ENCODE peak calls at places on chromosome 3, in seven cellular contexts. One of them, this sample, is unnamed.

GRCh38 chr3:48215876-48216275 is 7.4 kb upstream of the CAMP start:
- DNase-seq in H1: no peak
- DNase-seq in H9: no peak
- DNase-seq in IMR-90: no peak
- DNase-seq in mesenchymal stem cell: no peak
- DNase-seq in neuronal stem cell: no peak
- DNase-seq in trophoblast cell: no peak
- DNase-seq in this sample: no peak

GRCh38 chr3:140384028-140384771 is 293.7 kb upstream of the TRIM42 start:
- DNase-seq in H1: no peak
- DNase-seq in neuronal stem cell: no peak
- DNase-seq in mesenchymal stem cell: no peak
- DNase-seq in trophoblast cell: no peak
- DNase-seq in IMR-90: no peak
- DNase-seq in H9: no peak
- DNase-seq in this sample: no peak

GRCh38 chr3:183244219-183244618 is 8.8 kb upstream of the B3GNT5 start:
- DNase-seq in mesenchymal stem cell: no peak
- DNase-seq in H9: no peak
- DNase-seq in neuronal stem cell: no peak
- DNase-seq in trophoblast cell: no peak
- DNase-seq in H1: no peak
- DNase-seq in IMR-90: no peak
- DNase-seq in this sample: no peak

GRCh38 chr3:173630849-173631248 is 233.3 kb downstream of the NLGN1 start:
- DNase-seq in IMR-90: no peak
- DNase-seq in H9: no peak
- DNase-seq in neuronal stem cell: no peak
- DNase-seq in trophoblast cell: no peak
- DNase-seq in H1: no peak
- DNase-seq in mesenchymal stem cell: no peak
- DNase-seq in this sample: no peak

GRCh38 chr3:17125738-17126137 is 241.0 kb downstream of the PLCL2 start:
- DNase-seq in mesenchymal stem cell: no peak
- DNase-seq in H1: no peak
- DNase-seq in IMR-90: no peak
- DNase-seq in H9: no peak
- DNase-seq in trophoblast cell: no peak
- DNase-seq in neuronal stem cell: no peak
- DNase-seq in this sample: no peak

GRCh38 chr3:24624938-24625681 is 130.5 kb upstream of the THRB start:
- DNase-seq in H1: no peak
- DNase-seq in neuronal stem cell: no peak
- DNase-seq in H9: no peak
- DNase-seq in IMR-90: no peak
- DNase-seq in trophoblast cell: no peak
- DNase-seq in mesenchymal stem cell: no peak
- DNase-seq in this sample: peak

GRCh38 chr3:27978440-27978839 is 256.3 kb upstream of the EOMES start:
- DNase-seq in IMR-90: no peak
- DNase-seq in H1: no peak
- DNase-seq in neuronal stem cell: no peak
- DNase-seq in mesenchymal stem cell: no peak
- DNase-seq in H9: no peak
- DNase-seq in trophoblast cell: no peak
- DNase-seq in this sample: no peak

GRCh38 chr3:28612232-28612631 is 263.6 kb upstream of the AZI2 start:
- DNase-seq in H1: no peak
- DNase-seq in H9: no peak
- DNase-seq in mesenchymal stem cell: no peak
- DNase-seq in trophoblast cell: no peak
- DNase-seq in neuronal stem cell: no peak
- DNase-seq in IMR-90: no peak
- DNase-seq in this sample: no peak

GRCh38 chr3:157913052-157913451 is 193.2 kb downstream of the SHOX2 start:
- DNase-seq in neuronal stem cell: no peak
- DNase-seq in H9: no peak
- DNase-seq in trophoblast cell: no peak
- DNase-seq in IMR-90: peak
- DNase-seq in mesenchymal stem cell: no peak
- DNase-seq in H1: no peak
- DNase-seq in this sample: no peak

GRCh38 chr3:63279442-63279841 is 1.3 kb downstream of the SYNPR start:
- DNase-seq in trophoblast cell: no peak
- DNase-seq in H1: no peak
- DNase-seq in H9: no peak
- DNase-seq in neuronal stem cell: no peak
- DNase-seq in IMR-90: no peak
- DNase-seq in mesenchymal stem cell: no peak
- DNase-seq in this sample: no peak

GRCh38 chr3:113287818-113288648 is 76.7 kb downstream of the BOC start:
- DNase-seq in H1: peak
- DNase-seq in trophoblast cell: peak
- DNase-seq in neuronal stem cell: peak
- DNase-seq in IMR-90: peak
- DNase-seq in mesenchymal stem cell: peak
- DNase-seq in H9: no peak
- DNase-seq in this sample: peak

GRCh38 chr3:159776779-159777178 is 211.9 kb upstream of the IL12A start:
- DNase-seq in IMR-90: no peak
- DNase-seq in H9: no peak
- DNase-seq in H1: no peak
- DNase-seq in neuronal stem cell: no peak
- DNase-seq in mesenchymal stem cell: no peak
- DNase-seq in trophoblast cell: no peak
- DNase-seq in this sample: no peak

GRCh38 chr3:177618873-177619771 is 421.8 kb upstream of the TBL1XR1 start:
- DNase-seq in neuronal stem cell: no peak
- DNase-seq in H9: no peak
- DNase-seq in H1: no peak
- DNase-seq in mesenchymal stem cell: no peak
- DNase-seq in trophoblast cell: no peak
- DNase-seq in IMR-90: peak
- DNase-seq in this sample: no peak

GRCh38 chr3:111338059-111338698 is 203.8 kb upstream of the CD96 start:
- DNase-seq in neuronal stem cell: no peak
- DNase-seq in mesenchymal stem cell: peak
- DNase-seq in H1: peak
- DNase-seq in IMR-90: peak
- DNase-seq in trophoblast cell: peak
- DNase-seq in H9: peak
- DNase-seq in this sample: peak

GRCh38 chr3:50256978-50257890 is 11.7 kb upstream of the SEMA3B start:
- DNase-seq in neuronal stem cell: no peak
- DNase-seq in mesenchymal stem cell: no peak
- DNase-seq in IMR-90: no peak
- DNase-seq in H1: peak
- DNase-seq in trophoblast cell: peak
- DNase-seq in H9: peak
- DNase-seq in this sample: peak

GRCh38 chr3:66923991-66924390 is 74.1 kb upstream of the KBTBD8 start:
- DNase-seq in H1: no peak
- DNase-seq in IMR-90: no peak
- DNase-seq in trophoblast cell: no peak
- DNase-seq in H9: no peak
- DNase-seq in mesenchymal stem cell: no peak
- DNase-seq in neuronal stem cell: no peak
- DNase-seq in this sample: no peak

GRCh38 chr3:66931286-66931685 is 66.8 kb upstream of the KBTBD8 start:
- DNase-seq in IMR-90: no peak
- DNase-seq in neuronal stem cell: no peak
- DNase-seq in trophoblast cell: peak
- DNase-seq in H1: no peak
- DNase-seq in mesenchymal stem cell: no peak
- DNase-seq in H9: no peak
- DNase-seq in this sample: no peak

GRCh38 chr3:66931699-66932098 is 66.4 kb upstream of the KBTBD8 start:
- DNase-seq in trophoblast cell: no peak
- DNase-seq in mesenchymal stem cell: no peak
- DNase-seq in IMR-90: no peak
- DNase-seq in neuronal stem cell: no peak
- DNase-seq in H9: no peak
- DNase-seq in H1: no peak
- DNase-seq in this sample: peak

GRCh38 chr3:66933233-66933632 is 64.9 kb upstream of the KBTBD8 start:
- DNase-seq in H9: peak
- DNase-seq in neuronal stem cell: no peak
- DNase-seq in mesenchymal stem cell: no peak
- DNase-seq in trophoblast cell: no peak
- DNase-seq in H1: no peak
- DNase-seq in IMR-90: no peak
- DNase-seq in this sample: peak

GRCh38 chr3:66928252-66928651 is 69.9 kb upstream of the KBTBD8 start:
- DNase-seq in trophoblast cell: no peak
- DNase-seq in H9: no peak
- DNase-seq in mesenchymal stem cell: no peak
- DNase-seq in neuronal stem cell: no peak
- DNase-seq in H1: no peak
- DNase-seq in IMR-90: no peak
- DNase-seq in this sample: peak
- H3K23ac ChIP-seq in trophoblast cell: no peak
- H3K23ac ChIP-seq in H9: no peak
- H3K23ac ChIP-seq in mesenchymal stem cell: no peak
- H3K23ac ChIP-seq in neuronal stem cell: no peak
- H3K23ac ChIP-seq in H1: no peak
- H3K23ac ChIP-seq in IMR-90: no peak
- H3K23ac ChIP-seq in this sample: no peak

DNA sequence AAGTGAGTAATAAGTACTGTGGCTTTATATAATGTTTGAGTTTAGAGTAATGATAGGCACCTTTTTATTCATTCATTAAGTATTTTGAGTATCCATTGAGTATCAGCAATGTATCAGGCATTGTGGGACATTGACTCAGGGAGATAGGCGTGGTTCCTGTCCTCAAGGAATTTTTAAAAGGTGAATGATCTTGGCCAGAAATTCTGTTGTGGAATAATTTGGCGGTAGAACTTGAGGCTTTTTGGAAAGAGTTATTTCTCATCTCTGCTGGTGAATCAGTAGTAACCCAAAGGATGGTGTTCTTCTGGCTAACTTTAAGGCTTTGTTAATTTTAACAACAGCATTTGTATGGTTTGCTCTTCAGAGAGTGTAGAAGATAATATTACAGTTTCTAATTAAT is 2.0 kb downstream of the RAB7A start:
- DNase-seq in H9: no peak
- DNase-seq in IMR-90: no peak
- DNase-seq in neuronal stem cell: no peak
- DNase-seq in mesenchymal stem cell: peak
- DNase-seq in trophoblast cell: no peak
- DNase-seq in H1: no peak
- DNase-seq in this sample: no peak
- H3K23ac ChIP-seq in H9: no peak
- H3K23ac ChIP-seq in IMR-90: peak
- H3K23ac ChIP-seq in neuronal stem cell: no peak
- H3K23ac ChIP-seq in mesenchymal stem cell: no peak
- H3K23ac ChIP-seq in trophoblast cell: no peak
- H3K23ac ChIP-seq in H1: no peak
- H3K23ac ChIP-seq in this sample: no peak

DNA sequence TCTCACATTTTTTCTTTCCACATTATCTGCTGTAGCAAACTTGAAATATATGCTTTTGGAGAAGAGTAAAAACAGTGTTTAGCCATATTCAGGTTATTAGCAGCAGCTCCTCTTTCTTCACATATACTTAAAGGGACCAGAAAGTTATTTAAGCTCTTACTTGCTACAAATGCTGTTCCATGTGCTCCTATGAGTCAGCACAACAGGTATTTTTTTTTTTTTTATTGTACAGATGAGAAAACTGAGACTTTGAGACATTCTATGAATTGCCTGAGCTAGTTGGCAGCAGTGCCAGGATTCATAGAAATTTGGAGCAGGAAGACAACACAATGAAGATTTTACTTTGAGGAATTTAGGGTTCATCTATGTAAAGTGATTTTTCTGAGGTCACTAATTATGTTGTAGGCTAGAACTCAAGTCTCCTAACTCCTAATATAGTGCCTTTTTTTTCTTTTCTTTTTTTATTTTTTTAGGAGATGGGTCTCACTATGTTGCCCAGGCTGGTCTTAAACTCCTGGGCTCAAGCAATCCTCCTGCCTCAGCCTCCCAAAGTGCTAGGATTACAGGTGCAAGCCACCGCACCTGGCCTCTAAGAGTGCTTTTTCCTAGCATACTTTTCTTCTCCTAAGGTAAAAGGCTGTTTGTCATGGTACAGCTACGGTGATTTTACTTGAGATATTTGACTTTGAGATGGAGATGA is 23.6 kb downstream of the SETD5 start:
- DNase-seq in mesenchymal stem cell: peak
- DNase-seq in H9: no peak
- DNase-seq in H1: no peak
- DNase-seq in IMR-90: peak
- DNase-seq in neuronal stem cell: no peak
- DNase-seq in trophoblast cell: no peak
- DNase-seq in this sample: no peak
- H3K23ac ChIP-seq in mesenchymal stem cell: no peak
- H3K23ac ChIP-seq in H9: no peak
- H3K23ac ChIP-seq in H1: no peak
- H3K23ac ChIP-seq in IMR-90: no peak
- H3K23ac ChIP-seq in neuronal stem cell: no peak
- H3K23ac ChIP-seq in trophoblast cell: no peak
- H3K23ac ChIP-seq in this sample: no peak

GRCh38 chr3:72241525-72241924 is 456.6 kb upstream of the PROK2 start:
- DNase-seq in H9: no peak
- DNase-seq in mesenchymal stem cell: no peak
- DNase-seq in neuronal stem cell: no peak
- DNase-seq in trophoblast cell: no peak
- DNase-seq in IMR-90: no peak
- DNase-seq in H1: no peak
- DNase-seq in this sample: no peak

GRCh38 chr3:72237679-72238320 is 452.9 kb upstream of the PROK2 start:
- DNase-seq in H9: no peak
- DNase-seq in H1: no peak
- DNase-seq in mesenchymal stem cell: no peak
- DNase-seq in trophoblast cell: no peak
- DNase-seq in neuronal stem cell: no peak
- DNase-seq in IMR-90: no peak
- DNase-seq in this sample: no peak

GRCh38 chr3:72238341-72238740 is 453.4 kb upstream of the PROK2 start:
- DNase-seq in IMR-90: no peak
- DNase-seq in trophoblast cell: no peak
- DNase-seq in neuronal stem cell: no peak
- DNase-seq in H9: no peak
- DNase-seq in mesenchymal stem cell: no peak
- DNase-seq in H1: no peak
- DNase-seq in this sample: no peak

GRCh38 chr3:72242326-72242725 is 457.4 kb upstream of the PROK2 start:
- DNase-seq in H1: no peak
- DNase-seq in neuronal stem cell: no peak
- DNase-seq in H9: no peak
- DNase-seq in mesenchymal stem cell: no peak
- DNase-seq in IMR-90: no peak
- DNase-seq in trophoblast cell: no peak
- DNase-seq in this sample: no peak

DNA sequence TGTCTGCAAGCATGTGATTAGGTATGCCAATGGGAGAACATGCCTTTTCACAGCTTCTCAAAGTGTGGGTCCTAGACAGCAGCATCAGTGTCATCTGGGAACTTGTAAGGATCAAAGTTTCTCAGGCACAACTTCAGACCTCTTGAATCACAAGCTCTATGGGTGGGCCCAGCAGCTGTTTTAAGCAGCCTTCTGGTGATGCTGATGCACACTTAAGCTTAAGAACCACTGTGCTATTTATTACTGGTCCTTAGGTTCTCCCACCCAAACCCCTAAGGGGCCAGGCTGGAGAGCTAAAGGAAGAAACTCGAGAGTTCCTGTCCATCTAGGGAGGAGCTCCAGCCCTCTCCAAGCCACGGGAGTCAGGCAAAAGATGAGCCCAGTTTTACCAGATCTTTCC is 453.9 kb upstream of the PROK2 start:
- DNase-seq in neuronal stem cell: no peak
- DNase-seq in H1: no peak
- DNase-seq in mesenchymal stem cell: no peak
- DNase-seq in trophoblast cell: no peak
- DNase-seq in H9: no peak
- DNase-seq in IMR-90: no peak
- DNase-seq in this sample: no peak
- H3K23ac ChIP-seq in neuronal stem cell: no peak
- H3K23ac ChIP-seq in H1: no peak
- H3K23ac ChIP-seq in mesenchymal stem cell: no peak
- H3K23ac ChIP-seq in trophoblast cell: no peak
- H3K23ac ChIP-seq in H9: no peak
- H3K23ac ChIP-seq in IMR-90: no peak
- H3K23ac ChIP-seq in this sample: no peak

This sample was measured in mesendoderm.